ENCODE peak calls at places on chromosomes 2 and 18, in five cellular contexts. M, Q, Y, L and G are unnamed samples.
A peak's percentile ranks its signal among the peaks of the same experiment; 100 is the strongest.

GRCh38 chr2:64434039-64434657 is 19.8 kb upstream of the LGALSL start:
- DNase-seq in M (no peak), Q (no peak), Y (no peak), L (no peak), G (no peak)

GRCh38 chr2:100218552-100218951 is 76.2 kb upstream of the AFF3 start:
- DNase-seq in M (no peak), Q (no peak), Y (no peak), L (no peak), G (no peak)

GRCh38 chr2:235914756-235915155 is 253.4 kb downstream of the GBX2 start:
- DNase-seq in M (no peak), Q (no peak), Y (no peak), L (no peak), G (no peak)

GRCh38 chr2:135635212-135635835 is 104.0 kb downstream of the R3HDM1 start:
- DNase-seq in M (no peak), Q (no peak), Y (no peak), L (no peak), G (no peak)

GRCh38 chr2:185318271-185318724 is 420.3 kb upstream of the FSIP2 start:
- DNase-seq in M (no peak), Q (no peak), Y (no peak), L (no peak), G (no peak)

GRCh38 chr2:230219419-230220331 is at the start of gene SP110:
- DNase-seq in M (no peak), Q (peak; percentile 57), Y (peak; percentile 90), L (peak; percentile 90), G (no peak)

GRCh38 chr2:55168221-55169154 is 63.6 kb downstream of the CLHC1 start:
- DNase-seq in M (peak; percentile 51), Q (peak; percentile 62), Y (peak; percentile 45), L (peak; percentile 64), G (peak; percentile 59)

GRCh38 chr2:29012211-29012681 is 31.1 kb downstream of the TOGARAM2 start:
- DNase-seq in M (no peak), Q (no peak), Y (peak; percentile 61), L (no peak), G (peak; percentile 86)

GRCh38 chr2:160402997-160403979 is 90.3 kb downstream of the RBMS1 start:
- DNase-seq in M (no peak), Q (no peak), Y (no peak), L (no peak), G (no peak)

GRCh38 chr2:12819098-12819465 is 102.3 kb downstream of the TRIB2 start:
- DNase-seq in M (no peak), Q (peak; percentile 99), Y (no peak), L (peak; percentile 83), G (no peak)

GRCh38 chr18:50131591-50131990 is 63.4 kb downstream of the MYO5B start:
- DNase-seq in M (no peak), Q (no peak), Y (no peak), L (no peak), G (no peak)

GRCh38 chr18:23453657-23454011 is 547 bp downstream of the RIOK3 start:
- DNase-seq in M (peak; percentile 42), Q (no peak), Y (no peak), L (peak; percentile 78), G (no peak)

GRCh38 chr2:233171344-233171743 is 80.1 kb upstream of the ATG16L1 start:
- DNase-seq in M (no peak), Q (no peak), Y (no peak), L (no peak), G (no peak)

GRCh38 chr18:57982372-57983021 is 61.5 kb upstream of the NEDD4L start:
- DNase-seq in M (no peak), Q (no peak), Y (no peak), L (no peak), G (peak; percentile 52)

GRCh38 chr2:48600204-48600813 is 17.3 kb upstream of the GTF2A1L start:
- DNase-seq in M (peak; percentile 36), Q (peak; percentile 17), Y (no peak), L (peak; percentile 21), G (no peak)

GRCh38 chr2:197028230-197028629 is 101.7 kb upstream of the PGAP1 start:
- DNase-seq in M (no peak), Q (no peak), Y (no peak), L (peak; percentile 8), G (no peak)

GRCh38 chr2:155309483-155309882 is 611.0 kb downstream of the KCNJ3 start:
- DNase-seq in M (no peak), Q (no peak), Y (no peak), L (no peak), G (no peak)

GRCh38 chr18:39840406-39840805 is 2114.6 kb upstream of the PIK3C3 start:
- DNase-seq in M (no peak), Q (no peak), Y (no peak), L (no peak), G (no peak)

GRCh38 chr2:96241901-96242611 is 23.7 kb downstream of the TMEM127 start:
- DNase-seq in M (no peak), Q (peak; percentile 51), Y (peak; percentile 86), L (peak; percentile 71), G (no peak)

GRCh38 chr2:118994172-118994700 is 52.2 kb downstream of the MARCO start:
- DNase-seq in M (no peak), Q (no peak), Y (no peak), L (no peak), G (no peak)

GRCh38 chr18:49279041-49279440 is 181.4 kb downstream of the DYM start:
- DNase-seq in M (no peak), Q (no peak), Y (no peak), L (no peak), G (no peak)

GRCh38 chr2:153543639-153544071 is 65.1 kb upstream of the RPRM start:
- DNase-seq in M (peak; percentile 27), Q (no peak), Y (peak; percentile 13), L (no peak), G (no peak)

GRCh38 chr2:148459300-148459891 is 185.2 kb upstream of the EPC2 start:
- DNase-seq in M (no peak), Q (peak; percentile 5), Y (no peak), L (no peak), G (no peak)

GRCh38 chr18:36772339-36772738 is 56.5 kb downstream of the TPGS2 start:
- DNase-seq in M (no peak), Q (peak; percentile 63), Y (no peak), L (no peak), G (no peak)

GRCh38 chr2:182006606-182007005 is 21.0 kb downstream of the PPP1R1C start:
- DNase-seq in M (no peak), Q (no peak), Y (no peak), L (no peak), G (no peak)